ENCODE peak calls at places on chromosomes 12 and 14, in five cellular contexts. One of them, this sample, is unnamed.

GRCh38 chr12:64733857-64734256 is 25.3 kb downstream of the GNS start:
- DNase-seq in stomach: no peak
- DNase-seq in foreskin fibroblast: peak
- DNase-seq in AG04450: no peak
- DNase-seq in GM13977: no peak
- DNase-seq in this sample: no peak

GRCh38 chr14:103898204-103898603 is 30.1 kb upstream of the TDRD9 start:
- DNase-seq in stomach: no peak
- DNase-seq in foreskin fibroblast: no peak
- DNase-seq in AG04450: no peak
- DNase-seq in GM13977: no peak
- DNase-seq in this sample: no peak

GRCh38 chr14:29805415-29806123 is 122.1 kb downstream of the PRKD1 start:
- DNase-seq in stomach: peak
- DNase-seq in foreskin fibroblast: peak
- DNase-seq in AG04450: peak
- DNase-seq in GM13977: no peak
- DNase-seq in this sample: no peak

GRCh38 chr12:55051197-55051920 is 31.6 kb downstream of the NEUROD4 start:
- DNase-seq in stomach: no peak
- DNase-seq in foreskin fibroblast: no peak
- DNase-seq in AG04450: no peak
- DNase-seq in GM13977: no peak
- DNase-seq in this sample: no peak

GRCh38 chr12:12803186-12803585 is 10.0 kb upstream of the DDX47 start:
- DNase-seq in stomach: peak
- DNase-seq in foreskin fibroblast: peak
- DNase-seq in AG04450: no peak
- DNase-seq in GM13977: peak
- DNase-seq in this sample: peak

GRCh38 chr12:8045952-8046944 is 13.7 kb downstream of the FOXJ2 start:
- DNase-seq in stomach: peak
- DNase-seq in foreskin fibroblast: peak
- DNase-seq in AG04450: peak
- DNase-seq in GM13977: peak
- DNase-seq in this sample: peak

GRCh38 chr12:57138526-57139272 is 8.7 kb downstream of the LRP1-AS start:
- DNase-seq in stomach: no peak
- DNase-seq in foreskin fibroblast: peak
- DNase-seq in AG04450: no peak
- DNase-seq in GM13977: no peak
- DNase-seq in this sample: no peak

GRCh38 chr14:68373124-68373646 is 419.7 kb downstream of the ZFP36L1 start:
- DNase-seq in stomach: no peak
- DNase-seq in foreskin fibroblast: no peak
- DNase-seq in AG04450: no peak
- DNase-seq in GM13977: no peak
- DNase-seq in this sample: no peak

GRCh38 chr12:59085680-59086079 is 165.4 kb upstream of the LRIG3 start:
- DNase-seq in stomach: no peak
- DNase-seq in foreskin fibroblast: no peak
- DNase-seq in AG04450: no peak
- DNase-seq in GM13977: no peak
- DNase-seq in this sample: no peak

GRCh38 chr12:123634142-123634561 is 523 bp downstream of the GTF2H3 start:
- DNase-seq in stomach: no peak
- DNase-seq in foreskin fibroblast: no peak
- DNase-seq in AG04450: no peak
- DNase-seq in GM13977: no peak
- DNase-seq in this sample: no peak

GRCh38 chr12:68815928-68816800 is 8.2 kb downstream of the MDM2 start:
- DNase-seq in stomach: no peak
- DNase-seq in foreskin fibroblast: no peak
- DNase-seq in AG04450: no peak
- DNase-seq in GM13977: no peak
- DNase-seq in this sample: no peak

GRCh38 chr12:1592444-1593231 is 1.7 kb downstream of the FBXL14 start:
- DNase-seq in stomach: no peak
- DNase-seq in foreskin fibroblast: peak
- DNase-seq in AG04450: no peak
- DNase-seq in GM13977: peak
- DNase-seq in this sample: peak

GRCh38 chr12:93722757-93723567 is 45.8 kb downstream of the CRADD start:
- DNase-seq in stomach: peak
- DNase-seq in foreskin fibroblast: peak
- DNase-seq in AG04450: no peak
- DNase-seq in GM13977: no peak
- DNase-seq in this sample: no peak

GRCh38 chr12:18275974-18276373 is 14.7 kb downstream of the PIK3C2G start:
- DNase-seq in stomach: no peak
- DNase-seq in foreskin fibroblast: peak
- DNase-seq in AG04450: no peak
- DNase-seq in GM13977: no peak
- DNase-seq in this sample: no peak

GRCh38 chr12:123931686-123932321 is 40.8 kb downstream of the CCDC92 start:
- DNase-seq in stomach: no peak
- DNase-seq in foreskin fibroblast: no peak
- DNase-seq in AG04450: no peak
- DNase-seq in GM13977: no peak
- DNase-seq in this sample: no peak

GRCh38 chr14:99718031-99718810 is 34.1 kb downstream of the CYP46A1 start:
- DNase-seq in stomach: no peak
- DNase-seq in foreskin fibroblast: no peak
- DNase-seq in AG04450: no peak
- DNase-seq in GM13977: peak
- DNase-seq in this sample: peak

GRCh38 chr12:111448266-111448830 is 42.6 kb downstream of the SH2B3 start:
- DNase-seq in stomach: peak
- DNase-seq in foreskin fibroblast: no peak
- DNase-seq in AG04450: no peak
- DNase-seq in GM13977: no peak
- DNase-seq in this sample: no peak

GRCh38 chr12:110746550-110746949 is 3.9 kb upstream of the PPP1CC start:
- DNase-seq in stomach: no peak
- DNase-seq in foreskin fibroblast: no peak
- DNase-seq in AG04450: no peak
- DNase-seq in GM13977: no peak
- DNase-seq in this sample: no peak

GRCh38 chr12:32922546-32923297 is 26.1 kb upstream of the PKP2 start:
- DNase-seq in stomach: no peak
- DNase-seq in foreskin fibroblast: no peak
- DNase-seq in AG04450: no peak
- DNase-seq in GM13977: no peak
- DNase-seq in this sample: no peak

DNA sequence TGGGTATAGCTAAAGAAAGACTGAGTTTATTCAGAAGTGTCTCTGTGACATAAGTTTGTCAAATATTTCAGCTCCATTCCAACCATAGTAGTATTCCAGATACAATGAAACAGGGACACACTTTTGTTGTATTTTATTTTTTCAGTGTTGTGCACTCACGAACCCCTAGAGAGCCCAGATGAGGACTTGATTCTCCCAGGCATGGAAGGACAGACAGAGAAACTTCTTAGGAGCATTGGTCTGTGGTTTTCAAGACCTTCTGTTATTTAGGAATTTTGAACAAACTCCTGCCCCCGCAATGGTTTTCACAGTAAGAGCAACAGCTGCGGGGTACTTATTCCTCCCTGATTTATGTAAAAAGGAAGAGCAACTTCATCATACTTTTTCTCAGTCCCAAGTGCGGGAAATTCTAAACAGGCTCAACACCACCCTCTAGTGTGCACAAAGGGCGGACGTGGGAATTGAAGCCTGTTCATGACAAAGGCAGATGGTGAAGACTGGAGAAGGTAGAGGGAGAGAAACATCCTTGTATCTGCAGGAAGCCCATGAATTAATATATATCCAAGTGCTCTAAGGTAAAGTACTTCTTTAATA is 147.6 kb downstream of the PAH start:
- DNase-seq in stomach: peak
- DNase-seq in foreskin fibroblast: peak
- DNase-seq in AG04450: peak
- DNase-seq in GM13977: peak
- DNase-seq in this sample: peak
- TF ChIP-seq CTCF in stomach: no peak
- TF ChIP-seq CTCF in foreskin fibroblast: peak
- TF ChIP-seq CTCF in AG04450: peak
- TF ChIP-seq CTCF in GM13977: peak
- TF ChIP-seq CTCF in this sample: peak

DNA sequence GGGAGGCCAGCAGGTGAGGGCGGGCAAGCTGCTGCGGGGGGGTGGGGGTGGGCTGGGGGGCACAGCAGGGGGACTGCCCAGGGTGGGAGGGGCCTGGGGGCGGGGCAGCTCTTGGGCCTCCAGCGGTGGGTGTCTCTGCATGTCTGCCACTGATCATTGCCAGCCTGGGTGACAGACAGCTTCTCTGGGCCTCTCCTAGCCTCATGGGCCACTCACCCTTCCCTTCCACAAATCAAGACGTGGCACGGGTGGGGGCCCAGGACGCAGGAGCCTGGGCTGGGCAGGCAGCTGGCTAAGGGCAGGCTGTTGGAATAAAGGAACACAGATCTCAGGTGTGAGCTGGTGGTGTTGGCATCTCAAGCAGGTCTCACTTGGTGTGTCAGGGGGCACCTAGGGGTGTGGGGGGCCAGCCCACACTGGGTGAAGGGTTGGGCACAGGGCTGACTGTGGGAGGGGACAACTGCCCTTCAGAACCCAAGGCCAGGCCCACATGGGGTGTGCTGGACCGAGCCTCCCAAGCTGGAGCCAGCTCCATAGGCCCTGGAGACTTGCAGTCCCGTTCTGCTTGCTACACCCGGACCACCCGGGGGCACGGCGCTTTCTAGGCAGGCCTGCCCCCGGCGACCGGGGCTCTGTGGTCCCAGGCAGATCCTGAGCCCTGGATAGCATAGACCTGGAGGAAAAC is 3.0 kb downstream of the TEDC1 start:
- DNase-seq in stomach: no peak
- DNase-seq in foreskin fibroblast: no peak
- DNase-seq in AG04450: no peak
- DNase-seq in GM13977: no peak
- DNase-seq in this sample: no peak
- TF ChIP-seq CTCF in stomach: no peak
- TF ChIP-seq CTCF in foreskin fibroblast: no peak
- TF ChIP-seq CTCF in AG04450: no peak
- TF ChIP-seq CTCF in GM13977: no peak
- TF ChIP-seq CTCF in this sample: no peak

GRCh38 chr14:27145170-27145569 is 547.3 kb upstream of the NOVA1 start:
- DNase-seq in stomach: no peak
- DNase-seq in foreskin fibroblast: no peak
- DNase-seq in AG04450: no peak
- DNase-seq in GM13977: no peak
- DNase-seq in this sample: no peak
- TF ChIP-seq CTCF in stomach: no peak
- TF ChIP-seq CTCF in foreskin fibroblast: no peak
- TF ChIP-seq CTCF in AG04450: no peak
- TF ChIP-seq CTCF in GM13977: no peak
- TF ChIP-seq CTCF in this sample: no peak

GRCh38 chr14:82084813-82085212 is 551.2 kb upstream of the SEL1L start:
- DNase-seq in stomach: no peak
- DNase-seq in foreskin fibroblast: no peak
- DNase-seq in AG04450: no peak
- DNase-seq in GM13977: no peak
- DNase-seq in this sample: no peak
- TF ChIP-seq CTCF in stomach: no peak
- TF ChIP-seq CTCF in foreskin fibroblast: no peak
- TF ChIP-seq CTCF in AG04450: no peak
- TF ChIP-seq CTCF in GM13977: no peak
- TF ChIP-seq CTCF in this sample: no peak

DNA sequence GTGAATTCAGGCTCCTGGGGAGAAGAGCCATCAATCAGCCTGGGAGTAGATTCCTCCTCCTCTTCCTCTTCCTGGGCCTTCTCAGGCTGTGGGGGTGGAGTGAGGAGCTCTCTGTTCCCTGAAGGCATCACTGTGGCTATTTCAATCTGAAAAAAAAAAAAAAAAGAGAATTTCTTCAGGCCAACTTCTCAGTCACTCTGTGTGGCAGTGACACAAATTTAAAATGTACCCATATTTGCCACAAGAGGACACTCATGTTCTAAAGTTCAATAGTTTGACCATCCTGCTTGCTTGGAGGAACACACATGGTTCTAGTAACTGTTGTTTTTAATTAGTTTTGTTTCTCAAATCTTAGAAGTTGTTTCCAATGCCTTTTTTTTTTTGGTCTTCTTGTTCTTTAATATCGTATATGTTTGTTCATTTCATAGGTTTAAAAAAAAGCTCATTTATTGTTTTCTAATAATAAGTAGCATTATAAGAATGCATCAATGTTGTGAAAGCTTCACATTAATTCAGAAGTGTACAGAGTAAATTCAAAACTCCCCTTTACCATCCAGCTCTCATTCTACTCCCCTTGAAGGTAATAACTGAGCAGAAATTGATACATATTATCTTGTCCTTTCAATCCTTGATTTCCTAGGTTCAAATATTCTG is 23.3 kb upstream of the CCER1 start:
- DNase-seq in stomach: no peak
- DNase-seq in foreskin fibroblast: peak
- DNase-seq in AG04450: peak
- DNase-seq in GM13977: peak
- DNase-seq in this sample: peak
- TF ChIP-seq CTCF in stomach: no peak
- TF ChIP-seq CTCF in foreskin fibroblast: peak
- TF ChIP-seq CTCF in AG04450: peak
- TF ChIP-seq CTCF in GM13977: peak
- TF ChIP-seq CTCF in this sample: peak

GRCh38 chr14:81991998-81992397 is 458.3 kb upstream of the SEL1L start:
- DNase-seq in stomach: no peak
- DNase-seq in foreskin fibroblast: no peak
- DNase-seq in AG04450: no peak
- DNase-seq in GM13977: no peak
- DNase-seq in this sample: no peak
- TF ChIP-seq CTCF in stomach: no peak
- TF ChIP-seq CTCF in foreskin fibroblast: no peak
- TF ChIP-seq CTCF in AG04450: no peak
- TF ChIP-seq CTCF in GM13977: peak
- TF ChIP-seq CTCF in this sample: no peak

DNA sequence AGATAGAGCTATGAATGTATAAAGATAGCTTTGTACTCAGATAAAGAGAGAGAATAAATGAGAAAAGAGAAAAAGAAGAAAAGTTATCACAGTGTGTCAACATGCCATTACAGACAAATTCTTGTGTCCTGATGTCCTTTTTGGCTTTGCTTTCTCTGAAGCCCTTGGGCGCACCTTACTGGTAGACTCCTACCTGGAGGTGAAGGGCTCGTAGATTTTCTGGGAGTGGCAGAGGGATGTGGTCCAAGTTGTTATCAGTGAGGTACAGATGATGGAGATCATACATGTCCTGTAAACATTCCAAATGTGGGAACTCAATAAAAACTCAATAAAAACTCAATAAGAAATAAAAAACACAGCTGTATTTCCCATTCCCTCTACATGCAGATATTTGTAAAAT is 14.9 kb upstream of the CCER1 start:
- DNase-seq in stomach: no peak
- DNase-seq in foreskin fibroblast: no peak
- DNase-seq in AG04450: no peak
- DNase-seq in GM13977: no peak
- DNase-seq in this sample: no peak
- TF ChIP-seq CTCF in stomach: no peak
- TF ChIP-seq CTCF in foreskin fibroblast: no peak
- TF ChIP-seq CTCF in AG04450: no peak
- TF ChIP-seq CTCF in GM13977: no peak
- TF ChIP-seq CTCF in this sample: no peak